ENCODE peak calls at places on chromosomes 7 and 10, in five cellular contexts. E is A549, W is GM20000, P is IMR-90, D is RWPE1. V is an unnamed sample.

GRCh38 chr10:35398888-35399287 is 62.6 kb downstream of the CCNY start:
- DNase-seq in P (no peak), W (no peak), E (no peak), D (no peak), V (no peak)

GRCh38 chr7:148835854-148836253 is 48.2 kb downstream of the EZH2 start:
- DNase-seq in W (no peak), P (no peak), E (no peak), D (no peak), V (no peak)

GRCh38 chr10:102113956-102114857 is 6.0 kb downstream of the LDB1 start:
- DNase-seq in E (no peak), W (no peak), D (no peak), P (no peak), V (peak)

GRCh38 chr7:94975316-94975715 is 67.9 kb downstream of the PPP1R9A start:
- DNase-seq in W (no peak), D (no peak), E (no peak), P (no peak), V (no peak)

GRCh38 chr7:46291601-46292150 is 370.6 kb upstream of the IGFBP3 start:
- DNase-seq in W (peak), P (peak), D (peak), E (no peak), V (no peak)

GRCh38 chr7:46948776-46949175 is 633.1 kb downstream of the TNS3 start:
- DNase-seq in W (no peak), D (no peak), E (no peak), P (no peak), V (no peak)

GRCh38 chr10:5291501-5292195 is 73.1 kb upstream of the UCN3 start:
- DNase-seq in D (peak), W (no peak), P (peak), E (peak), V (no peak)

GRCh38 chr7:81361769-81362168 is 408.1 kb downstream of the HGF start:
- DNase-seq in D (no peak), P (no peak), E (no peak), W (no peak), V (no peak)

GRCh38 chr7:111238891-111239290 is 148.0 kb downstream of the LRRN3 start:
- DNase-seq in D (no peak), W (no peak), P (peak), E (no peak), V (no peak)

GRCh38 chr7:38756521-38756920 is 125.3 kb upstream of the AMPH start:
- DNase-seq in E (no peak), W (no peak), P (peak), D (peak), V (no peak)

GRCh38 chr7:140873473-140873872 is 51.3 kb downstream of the BRAF start:
- DNase-seq in W (no peak), D (no peak), P (no peak), E (no peak), V (no peak)

GRCh38 chr10:104388830-104389229 is 35.2 kb downstream of the CFAP58 start:
- DNase-seq in P (no peak), W (no peak), D (no peak), E (no peak), V (no peak)

GRCh38 chr10:89235073-89235798 is 16.3 kb downstream of the LIPA start:
- DNase-seq in P (no peak), W (no peak), E (no peak), D (no peak), V (no peak)

GRCh38 chr10:84270708-84271107 is 25.9 kb downstream of the RGR start:
- DNase-seq in E (no peak), P (no peak), D (no peak), W (no peak), V (no peak)

GRCh38 chr10:64635906-64636305 is 1114.7 kb downstream of the REEP3 start:
- DNase-seq in E (no peak), P (no peak), W (no peak), D (no peak), V (no peak)

GRCh38 chr10:131041361-131041916 is 270.1 kb downstream of the TCERG1L start:
- DNase-seq in D (no peak), E (no peak), P (no peak), W (no peak), V (no peak)

GRCh38 chr7:24197852-24198251 is 86.1 kb upstream of the NPY start:
- DNase-seq in D (no peak), E (no peak), W (no peak), P (no peak), V (no peak)

GRCh38 chr7:30556854-30557644 is 37.6 kb upstream of the GARS1 start:
- DNase-seq in W (no peak), P (peak), D (peak), E (no peak), V (peak)

GRCh38 chr10:76779163-76779820 is 858.3 kb downstream of the KCNMA1 start:
- DNase-seq in W (no peak), P (peak), E (no peak), D (no peak), V (no peak)

GRCh38 chr10:130038019-130038555 is 72.5 kb downstream of the C10orf143 start:
- DNase-seq in P (no peak), W (no peak), D (no peak), E (no peak), V (no peak)

GRCh38 chr10:4067552-4068254 is 282.7 kb upstream of the KLF6 start:
- DNase-seq in W (peak), P (no peak), E (no peak), D (no peak), V (no peak)

GRCh38 chr7:119197872-119198527 is 973.5 kb downstream of the ANKRD7 start:
- DNase-seq in W (peak), P (peak), E (peak), D (peak), V (peak)

GRCh38 chr7:150854066-150855000 is 2.0 kb downstream of the AOC1 start:
- DNase-seq in W (no peak), E (no peak), P (no peak), D (no peak), V (no peak)

GRCh38 chr10:129774736-129775401 is 189.2 kb downstream of the EBF3 start:
- DNase-seq in E (no peak), D (no peak), P (no peak), W (no peak), V (no peak)

GRCh38 chr7:32921896-32922295 is 30.3 kb upstream of the KBTBD2 start:
- DNase-seq in D (no peak), W (no peak), E (no peak), P (peak), V (no peak)

GRCh38 chr10:45375716-45376231 is 1.8 kb downstream of the ALOX5 start:
- DNase-seq in E (no peak), W (peak), P (no peak), D (no peak), V (no peak)
- TF ChIP-seq CTCF in E (no peak), W (no peak), P (no peak), D (no peak), V (no peak)

DNA sequence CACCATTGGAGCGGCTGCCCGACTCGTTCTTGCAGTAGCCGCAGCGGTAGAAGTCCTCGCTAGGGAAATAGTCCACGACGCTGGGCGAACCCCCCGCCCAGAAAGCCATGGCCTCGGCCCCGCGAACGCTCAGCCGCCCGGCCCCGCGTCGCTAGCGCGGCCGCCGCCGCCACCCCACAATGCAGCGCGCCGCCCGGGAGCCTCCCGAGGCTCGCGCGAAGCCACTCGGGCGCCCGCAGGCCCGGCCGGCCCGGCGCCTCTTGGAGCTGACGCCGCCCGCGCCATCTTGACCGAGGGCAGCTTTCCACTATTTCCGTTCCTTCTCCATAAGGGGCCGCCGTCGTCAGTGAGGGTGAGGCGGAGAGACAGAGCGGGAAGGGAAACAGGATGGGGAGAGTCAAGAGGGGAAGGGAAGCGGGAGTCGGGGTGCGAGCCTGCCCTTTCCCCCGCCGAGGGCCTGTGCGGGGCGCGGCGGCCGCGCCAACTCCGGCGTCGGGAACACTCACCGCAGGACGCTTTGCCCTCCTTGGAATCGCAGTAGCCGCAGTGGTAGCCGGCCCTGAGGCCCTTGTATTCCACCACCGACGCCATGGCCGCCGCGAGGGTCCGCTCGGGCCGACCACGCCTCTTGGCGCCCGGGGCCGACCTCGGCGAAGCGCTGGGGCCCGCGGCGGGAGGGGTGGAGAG is at the start of gene ATE1:
- DNase-seq in D (peak), E (peak), P (peak), W (peak), V (peak)
- TF ChIP-seq CTCF in D (no peak), E (peak), P (no peak), W (no peak), V (no peak)

GRCh38 chr7:20157456-20157855 is 59.7 kb downstream of the MACC1 start:
- DNase-seq in P (no peak), W (no peak), E (no peak), D (no peak), V (no peak)

GRCh38 chr7:20159226-20159747 is 57.9 kb downstream of the MACC1 start:
- DNase-seq in D (no peak), E (no peak), W (no peak), P (no peak), V (no peak)

GRCh38 chr7:20153567-20153966 is 63.6 kb downstream of the MACC1 start:
- DNase-seq in D (no peak), E (no peak), W (no peak), P (no peak), V (no peak)

GRCh38 chr7:20153999-20154398 is 63.2 kb downstream of the MACC1 start:
- DNase-seq in E (no peak), W (no peak), D (no peak), P (peak), V (no peak)

GRCh38 chr7:20158684-20159083 is 58.5 kb downstream of the MACC1 start:
- DNase-seq in E (no peak), D (no peak), P (peak), W (no peak), V (no peak)
- TF ChIP-seq CTCF in E (no peak), D (no peak), P (peak), W (no peak), V (no peak)

GRCh38 chr7:13745530-13745929 is 243.9 kb downstream of the ETV1 start:
- DNase-seq in D (no peak), P (no peak), E (no peak), W (no peak), V (no peak)

GRCh38 chr7:13749026-13749425 is 240.4 kb downstream of the ETV1 start:
- DNase-seq in W (no peak), E (no peak), P (no peak), D (no peak), V (no peak)

GRCh38 chr7:13751771-13752170 is 237.7 kb downstream of the ETV1 start:
- DNase-seq in P (no peak), W (no peak), E (no peak), D (no peak), V (no peak)

DNA sequence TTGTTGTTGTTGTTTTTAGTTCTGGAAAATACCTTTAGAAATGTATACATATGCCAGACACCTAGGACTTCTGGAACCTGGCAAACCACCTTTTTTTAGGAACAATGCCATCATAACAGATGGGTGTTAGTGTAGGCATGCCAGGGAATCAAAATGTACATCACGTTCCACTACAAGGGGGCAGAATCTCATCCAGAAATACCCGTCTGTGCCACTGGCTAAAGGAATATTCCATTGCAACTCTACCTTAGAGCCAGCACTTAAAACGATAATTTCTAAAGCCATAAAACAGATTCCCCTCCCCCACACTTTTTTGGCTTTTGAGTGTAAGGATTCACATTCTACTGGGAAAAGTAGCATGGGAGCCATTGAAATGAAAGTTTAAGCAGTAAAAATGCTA is 239.8 kb downstream of the ETV1 start:
- DNase-seq in W (no peak), E (no peak), D (no peak), P (no peak), V (no peak)
- TF ChIP-seq CTCF in W (no peak), E (no peak), D (no peak), P (no peak), V (no peak)